ENCODE peak calls at places on chromosomes 5 and 9, in ten cellular contexts. F is HL-60; A is stimulated activated CD8-positive, alpha-beta memory T cell treated with anti-CD3 and anti-CD28 coated beads, Interleukin-2, amount 100 ng/mL, for 48 hours; J is substantia nigra; R is RWPE1; W is GM23248; P is SK-MEL-5; E is CD8-positive, alpha-beta T cell; L is GM06990; M is aorta. D is an unnamed sample.

GRCh38 chr9:129672702-129673101 is 7.3 kb downstream of the PRRX2 start:
- DNase-seq in F (no peak), L (no peak), R (no peak), P (no peak), M (no peak), J (no peak), A (no peak), W (no peak), E (no peak), D (no peak)

GRCh38 chr5:95895771-95896170 is 65.9 kb downstream of the ELL2 start:
- DNase-seq in M (no peak), E (no peak), J (peak; percentile 42), L (no peak), A (no peak), F (no peak), W (no peak), R (no peak), P (no peak), D (no peak)

GRCh38 chr5:114325552-114325951 is 36.3 kb upstream of the KCNN2 start:
- DNase-seq in R (no peak), J (no peak), F (no peak), A (no peak), W (no peak), L (no peak), M (no peak), P (no peak), E (no peak), D (no peak)

GRCh38 chr5:1686066-1686802 is 113.4 kb downstream of the MRPL36 start:
- DNase-seq in R (no peak), E (no peak), F (no peak), W (no peak), L (no peak), P (no peak), M (no peak), J (no peak), A (no peak), D (no peak)

GRCh38 chr9:77543131-77543822 is 104.8 kb downstream of the GNA14 start:
- DNase-seq in P (no peak), A (no peak), L (no peak), J (no peak), R (no peak), M (no peak), F (no peak), E (no peak), W (no peak), D (no peak)

GRCh38 chr9:128339761-128340690 is at the start of gene SLC27A4:
- DNase-seq in A (peak; percentile 58), M (peak; percentile 90), E (peak; percentile 76), L (peak; percentile 92), P (peak; percentile 88), J (peak; percentile 66), F (peak; percentile 79), W (peak; percentile 93), R (peak; percentile 95), D (peak; percentile 85)

GRCh38 chr5:108101105-108101504 is 280.8 kb downstream of the FBXL17 start:
- DNase-seq in E (no peak), J (peak; percentile 31), M (no peak), P (peak; percentile 51), A (no peak), W (no peak), L (no peak), F (no peak), R (no peak), D (no peak)

GRCh38 chr5:52665544-52665943 is 122.2 kb upstream of the ITGA1 start:
- DNase-seq in M (no peak), L (no peak), E (no peak), J (no peak), P (peak; percentile 39), A (no peak), F (no peak), R (no peak), W (peak; percentile 21), D (no peak)

GRCh38 chr5:98424681-98425454 is 348.6 kb upstream of the RGMB start:
- DNase-seq in P (no peak), A (no peak), L (no peak), F (no peak), R (no peak), W (peak; percentile 63), J (no peak), M (no peak), E (no peak), D (no peak)

GRCh38 chr9:21906878-21907277 is 87.3 kb downstream of the CDKN2A start:
- DNase-seq in W (peak; percentile 7), R (no peak), J (no peak), M (no peak), L (no peak), A (no peak), P (no peak), E (no peak), F (no peak), D (no peak)

GRCh38 chr9:35095175-35095574 is 1.2 kb downstream of the PIGO start:
- DNase-seq in A (no peak), M (no peak), W (no peak), P (no peak), L (no peak), F (peak; percentile 49), J (no peak), E (no peak), R (no peak), D (no peak)

GRCh38 chr9:126857261-126857960 is 3.0 kb upstream of the ZBTB34 start:
- DNase-seq in E (no peak), F (no peak), P (no peak), J (no peak), M (no peak), L (no peak), R (no peak), W (no peak), A (no peak), D (peak; percentile 10)

GRCh38 chr5:157523976-157524375 is 51.6 kb downstream of the ADAM19 start:
- DNase-seq in M (no peak), W (no peak), L (no peak), P (no peak), E (no peak), F (no peak), A (no peak), R (no peak), J (no peak), D (no peak)

D was measured in PC-3.